ENCODE peak calls at places on chromosomes 2 and 18, in six cellular contexts. V is nephron progenitor cell, Z is HCT116, I is AG10803, A is B cell, R is RWPE1. U is an unnamed sample.

GRCh38 chr2:216633616-216634316 is 546 bp downstream of the IGFBP2 start:
- DNase-seq in Z (no peak), A (no peak), V (no peak), I (no peak), R (no peak), U (no peak)

GRCh38 chr2:197052371-197052770 is 125.9 kb upstream of the PGAP1 start:
- DNase-seq in A (no peak), I (no peak), Z (no peak), R (no peak), V (no peak), U (no peak)

GRCh38 chr2:188524519-188525113 is 232.9 kb downstream of the GULP1 start:
- DNase-seq in Z (peak; percentile 22), A (no peak), V (peak; percentile 19), I (peak; percentile 62), R (peak; percentile 15), U (peak; percentile 11)

GRCh38 chr2:68043719-68044498 is 18.9 kb downstream of the C1D start:
- DNase-seq in V (no peak), I (peak; percentile 82), R (peak; percentile 77), A (no peak), Z (no peak), U (no peak)

GRCh38 chr2:119218478-119219064 is 5.1 kb upstream of the STEAP3 start:
- DNase-seq in Z (peak; percentile 40), R (peak; percentile 35), I (peak; percentile 70), A (no peak), V (no peak), U (no peak)

GRCh38 chr2:192194866-192195547 is at the start of gene TMEFF2:
- DNase-seq in V (peak; percentile 88), A (peak; percentile 41), Z (no peak), R (peak; percentile 88), I (peak; percentile 41), U (peak; percentile 56)

GRCh38 chr2:217330647-217331046 is 470.8 kb upstream of the TNP1 start:
- DNase-seq in I (no peak), V (no peak), Z (no peak), A (no peak), R (no peak), U (no peak)

GRCh38 chr18:33495278-33495677 is 54.8 kb upstream of the CCDC178 start:
- DNase-seq in I (peak; percentile 1), R (peak; percentile 1), V (peak; percentile 29), A (no peak), Z (no peak), U (peak; percentile 14)

GRCh38 chr2:118492335-118492734 is 355.1 kb downstream of the EN1 start:
- DNase-seq in V (no peak), R (no peak), Z (peak; percentile 24), A (no peak), I (peak; percentile 14), U (no peak)

DNA sequence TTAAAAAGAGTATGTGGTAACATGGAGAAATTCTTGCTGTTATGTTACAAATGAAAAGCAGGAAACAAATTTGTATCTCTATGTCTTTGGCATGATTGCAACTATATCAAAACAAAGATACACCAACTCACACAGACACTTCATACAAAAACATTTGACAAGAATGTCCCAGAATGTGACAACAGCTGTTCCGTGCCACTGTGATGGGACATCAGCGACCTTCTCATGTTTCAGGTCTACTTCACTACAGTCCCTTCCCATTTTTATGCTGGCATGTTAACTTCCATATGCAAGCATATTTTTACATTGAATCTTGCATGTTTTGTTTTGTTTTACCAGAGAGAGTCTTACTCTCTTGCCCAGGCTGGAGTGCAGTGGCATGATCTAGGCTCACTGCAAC is 71.2 kb downstream of the STK25 start:
- DNase-seq in I (no peak), R (no peak), V (no peak), A (no peak), Z (no peak), U (no peak)
- TF ChIP-seq CTCF in I (no peak), R (no peak), V (no peak), A (no peak), Z (no peak), U (no peak)

DNA sequence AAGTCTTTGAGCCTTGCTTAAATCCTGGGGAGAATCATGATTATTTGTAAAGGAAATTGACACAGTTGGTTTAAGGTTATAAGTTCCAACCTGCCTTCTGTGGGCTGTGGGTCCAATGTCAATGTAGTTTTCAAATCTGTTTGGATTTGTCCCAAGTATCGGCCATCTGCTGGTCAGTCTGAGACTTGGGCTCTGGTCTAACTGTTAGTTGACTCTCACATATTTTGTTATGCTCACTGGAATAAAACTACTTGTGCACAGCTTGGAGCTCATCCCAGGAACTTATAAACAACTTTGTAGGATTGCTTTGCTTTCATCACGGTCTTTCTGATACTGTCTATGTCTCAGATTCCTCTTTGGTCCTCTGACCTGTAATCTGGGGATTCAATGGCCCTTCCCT is 1026.2 kb upstream of the ZEB2 start:
- DNase-seq in V (no peak), A (no peak), R (no peak), I (peak; percentile 17), Z (peak; percentile 16), U (no peak)
- TF ChIP-seq CTCF in V (no peak), A (no peak), R (no peak), I (peak; percentile 35), Z (peak; percentile 31), U (no peak)

GRCh38 chr2:134918518-134919359 is at the start of gene CCNT2:
- DNase-seq in Z (peak; percentile 98), I (peak; percentile 99), V (peak; percentile 99), A (peak; percentile 99), R (peak; percentile 99), U (peak; percentile 97)
- TF ChIP-seq CTCF in Z (no peak), I (no peak), V (peak; percentile 12), A (no peak), R (no peak), U (no peak)

GRCh38 chr18:22557160-22557941 is 139.6 kb upstream of the CTAGE1 start:
- DNase-seq in Z (no peak), R (no peak), V (no peak), I (no peak), A (no peak), U (no peak)

GRCh38 chr18:22560283-22560627 is 142.5 kb upstream of the CTAGE1 start:
- DNase-seq in Z (no peak), V (no peak), R (no peak), I (no peak), A (no peak), U (no peak)

GRCh38 chr18:22558945-22559385 is 141.2 kb upstream of the CTAGE1 start:
- DNase-seq in A (no peak), Z (no peak), V (peak; percentile 58), R (peak; percentile 31), I (peak; percentile 40), U (no peak)

GRCh38 chr18:22560797-22561196 is 143.1 kb upstream of the CTAGE1 start:
- DNase-seq in R (no peak), A (no peak), V (no peak), Z (no peak), I (no peak), U (no peak)

DNA sequence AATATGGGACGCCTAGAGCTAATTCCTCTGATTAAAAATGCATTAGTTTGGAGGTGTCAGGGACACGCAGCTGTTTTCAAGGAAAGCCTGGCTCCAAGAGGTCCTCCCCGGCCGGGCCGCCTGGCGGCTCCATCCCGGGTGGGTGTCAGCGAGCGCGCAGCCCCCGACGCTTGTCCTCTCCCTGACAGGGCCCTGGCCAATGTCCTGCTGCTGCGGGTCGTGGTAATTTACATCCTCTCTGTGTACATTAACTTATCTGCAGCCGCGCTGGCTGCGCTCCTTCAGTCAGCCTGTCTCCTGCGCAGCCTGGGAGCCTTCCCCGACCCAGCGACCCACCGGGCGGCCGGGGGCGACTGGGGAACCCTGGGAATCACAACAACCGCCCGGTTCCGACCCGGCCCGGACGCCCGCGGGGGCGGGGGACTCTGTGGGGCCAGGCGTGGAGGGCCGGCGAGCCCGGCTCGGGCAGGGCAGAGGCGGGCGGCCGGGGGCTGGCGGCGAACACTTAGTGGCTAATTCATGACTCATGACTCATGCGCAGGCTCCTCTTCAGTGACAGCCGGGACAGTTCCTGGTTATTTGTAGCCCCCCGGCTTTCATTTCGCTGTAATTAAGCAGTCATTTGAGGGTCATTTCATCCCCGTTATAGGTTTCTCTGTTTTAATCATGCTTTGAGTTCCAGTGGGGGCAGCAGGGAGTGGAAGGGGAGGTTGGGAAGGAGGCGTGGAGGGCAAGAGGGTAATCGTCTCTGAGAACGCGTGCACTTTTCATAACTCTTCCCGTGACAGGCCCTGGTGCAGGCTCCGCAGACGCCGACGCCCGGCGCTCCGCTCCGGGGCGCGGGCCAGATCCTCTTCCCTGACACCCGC is 141.9 kb upstream of the CTAGE1 start:
- DNase-seq in I (peak; percentile 66), V (peak; percentile 74), Z (no peak), R (peak; percentile 28), A (no peak), U (peak; percentile 40)
- TF ChIP-seq CTCF in I (peak; percentile 45), V (no peak), Z (peak; percentile 32), R (no peak), A (no peak), U (no peak)

DNA sequence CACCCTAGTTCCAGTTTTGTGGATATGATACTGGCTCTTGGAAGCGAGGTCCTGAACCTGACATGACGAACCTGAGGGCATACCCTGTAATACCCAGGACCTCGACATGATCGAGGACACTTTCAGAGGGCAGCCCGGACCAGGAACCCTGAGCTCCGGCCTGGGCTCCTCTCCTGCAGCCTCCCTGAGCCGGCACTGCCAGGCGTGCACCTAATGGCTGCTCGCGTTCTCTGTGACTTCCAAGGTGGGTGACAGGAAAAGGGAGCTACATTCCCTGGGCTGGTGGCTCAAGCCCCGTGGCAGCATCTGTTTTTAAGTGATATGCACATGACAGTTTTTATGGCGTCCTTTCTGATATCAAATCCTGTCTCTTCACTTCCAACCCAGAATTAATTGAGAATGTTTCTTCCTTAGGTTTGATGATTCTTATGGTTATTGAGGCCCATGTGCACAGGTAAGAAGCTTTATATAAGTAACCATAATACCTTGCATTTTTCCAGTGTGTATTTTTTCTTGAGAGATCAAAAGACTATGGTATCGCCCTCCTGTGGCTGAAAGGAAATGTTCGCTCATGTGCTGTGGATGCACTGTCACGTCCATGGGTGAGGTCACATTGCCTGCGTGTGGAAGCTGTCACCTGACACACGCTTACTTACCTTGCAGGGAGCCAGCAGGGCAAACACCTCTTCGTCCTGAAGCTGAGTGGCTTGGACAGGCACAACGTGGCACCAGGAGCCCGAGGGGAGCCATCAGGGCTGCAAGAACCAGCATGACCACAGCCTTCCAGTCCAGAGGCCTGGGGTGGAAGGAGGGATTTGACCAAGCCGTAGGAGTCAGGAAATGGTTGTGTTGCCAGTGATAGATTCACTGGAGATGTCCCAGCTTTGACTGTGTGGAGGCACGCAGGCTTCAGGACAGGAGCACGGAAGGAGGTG is 367.4 kb upstream of the MYT1L start:
- DNase-seq in I (no peak), A (no peak), V (no peak), Z (peak; percentile 22), R (peak; percentile 8), U (no peak)
- TF ChIP-seq CTCF in I (no peak), A (no peak), V (peak; percentile 43), Z (peak; percentile 44), R (no peak), U (no peak)